ENCODE peak calls at places on chromosomes 3 and 15, in nine cellular contexts. A is GM23248, R is AG04450, H is kidney, K is astrocyte, X is prostate gland, U is PC-9, Y is PC-3, P is breast epithelium. L is an unnamed sample.

GRCh38 chr15:31364301-31365031 is 37.8 kb downstream of the KLF13 start:
- DNase-seq in A (no peak), R (no peak), H (no peak), K (no peak), X (no peak), U (no peak), Y (peak), P (no peak), L (peak)

GRCh38 chr3:126941721-126942270 is 41.1 kb upstream of the PLXNA1 start:
- DNase-seq in A (no peak), R (no peak), H (no peak), K (no peak), X (no peak), U (no peak), Y (no peak), P (no peak), L (no peak)

GRCh38 chr3:172675371-172676193 is 35.3 kb downstream of the NCEH1 start:
- DNase-seq in A (peak), R (no peak), H (no peak), K (peak), X (no peak), U (no peak), Y (peak), P (no peak), L (no peak)

GRCh38 chr15:95669146-95669922 is 661.2 kb upstream of the NR2F2 start:
- DNase-seq in A (peak), R (no peak), H (no peak), K (no peak), X (no peak), U (no peak), Y (no peak), P (no peak), L (no peak)

GRCh38 chr15:65638107-65638506 is 16.4 kb downstream of the SLC24A1 start:
- DNase-seq in A (no peak), R (no peak), H (no peak), K (no peak), X (no peak), U (no peak), Y (no peak), P (no peak), L (no peak)

GRCh38 chr3:127762077-127762786 is 60.1 kb downstream of the MGLL start:
- DNase-seq in A (no peak), R (no peak), H (peak), K (no peak), X (no peak), U (no peak), Y (no peak), P (no peak), L (no peak)

GRCh38 chr3:114879059-114880031 is 267.7 kb downstream of the ZBTB20 start:
- DNase-seq in A (peak), R (no peak), H (no peak), K (peak), X (no peak), U (no peak), Y (peak), P (no peak), L (no peak)

GRCh38 chr3:88030200-88030599 is 28.6 kb downstream of the CGGBP1 start:
- DNase-seq in A (peak), R (no peak), H (no peak), K (no peak), X (no peak), U (no peak), Y (no peak), P (no peak), L (no peak)

GRCh38 chr15:78415284-78415683 is 22.7 kb upstream of the IREB2 start:
- DNase-seq in A (peak), R (no peak), H (no peak), K (peak), X (no peak), U (no peak), Y (peak), P (no peak), L (no peak)

GRCh38 chr3:116399701-116400261 is 45.5 kb downstream of the LSAMP start:
- DNase-seq in A (no peak), R (peak), H (no peak), K (no peak), X (no peak), U (no peak), Y (no peak), P (no peak), L (no peak)

GRCh38 chr15:54029076-54029475 is 50.8 kb downstream of the UNC13C start:
- DNase-seq in A (no peak), R (no peak), H (no peak), K (no peak), X (no peak), U (no peak), Y (no peak), P (no peak), L (no peak)

GRCh38 chr15:50655555-50655954 is 31.0 kb downstream of the TRPM7 start:
- DNase-seq in A (no peak), R (no peak), H (no peak), K (no peak), X (no peak), U (no peak), Y (no peak), P (no peak), L (no peak)

GRCh38 chr3:195114026-195114425 is 156.9 kb downstream of the XXYLT1 start:
- DNase-seq in A (no peak), R (no peak), H (peak), K (no peak), X (no peak), U (no peak), Y (no peak), P (no peak), L (no peak)

GRCh38 chr15:63940956-63941620 is 105.2 kb downstream of the DAPK2 start:
- DNase-seq in A (no peak), R (no peak), H (no peak), K (no peak), X (no peak), U (no peak), Y (no peak), P (no peak), L (no peak)

GRCh38 chr3:87856126-87856525 is 202.7 kb downstream of the CGGBP1 start:
- DNase-seq in A (peak), R (no peak), H (no peak), K (no peak), X (no peak), U (no peak), Y (peak), P (no peak), L (no peak)

GRCh38 chr3:156148946-156149348 is 28.6 kb downstream of the KCNAB1 start:
- DNase-seq in A (no peak), R (no peak), H (no peak), K (peak), X (no peak), U (no peak), Y (no peak), P (no peak), L (no peak)

GRCh38 chr3:38346584-38347410 is at the start of gene XYLB:
- DNase-seq in A (peak), R (peak), H (peak), K (peak), X (peak), U (peak), Y (peak), P (peak), L (no peak)

GRCh38 chr15:53525894-53526293 is 233.6 kb downstream of the WDR72 start:
- DNase-seq in A (no peak), R (no peak), H (no peak), K (no peak), X (no peak), U (no peak), Y (no peak), P (no peak), L (no peak)

GRCh38 chr3:197994736-197995135 is 34.7 kb downstream of the LMLN start:
- DNase-seq in A (no peak), R (no peak), H (no peak), K (no peak), X (no peak), U (no peak), Y (no peak), P (no peak), L (no peak)

GRCh38 chr3:139202226-139202958 is 141.4 kb upstream of the MRPS22 start:
- DNase-seq in A (no peak), R (no peak), H (no peak), K (no peak), X (no peak), U (peak), Y (peak), P (no peak), L (no peak)

GRCh38 chr3:193712938-193713337 is 119.9 kb downstream of the OPA1 start:
- DNase-seq in A (no peak), R (no peak), H (no peak), K (no peak), X (no peak), U (no peak), Y (no peak), P (no peak), L (no peak)
- H3K27ac ChIP-seq in A (no peak), R (no peak), H (no peak), K (no peak), X (no peak), U (no peak), Y (no peak), P (no peak), L (no peak)

DNA sequence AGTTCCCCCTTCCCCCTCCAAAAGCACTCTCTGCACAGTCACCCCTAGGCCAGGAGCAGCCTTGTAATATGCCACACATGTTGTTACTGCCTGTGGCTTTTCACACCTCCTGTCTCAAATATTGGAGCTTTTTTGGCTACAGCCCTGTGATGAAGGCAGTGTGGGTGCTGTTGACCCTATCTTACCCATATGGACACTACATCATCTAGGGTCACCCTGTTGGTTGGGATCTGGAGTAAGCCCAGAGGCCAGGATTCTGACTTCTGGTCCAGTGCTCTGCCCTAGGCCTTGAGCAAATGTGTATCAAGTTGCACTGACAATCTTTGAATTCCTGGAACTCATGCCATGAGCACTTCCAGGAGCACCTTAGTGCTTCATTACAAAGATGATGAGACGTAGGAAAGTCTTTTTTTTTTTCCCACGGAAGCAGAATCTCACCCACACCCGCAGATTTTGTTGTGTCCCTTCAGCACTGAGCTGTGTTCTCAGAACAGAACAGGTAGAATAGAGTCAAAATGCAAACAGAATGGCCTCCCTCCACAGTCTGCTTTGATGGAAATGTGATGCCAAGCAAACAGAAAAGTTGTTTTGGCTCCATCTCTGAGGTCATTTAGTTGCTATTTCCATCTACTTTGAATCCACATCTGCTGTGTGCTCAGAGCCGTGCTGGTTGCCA is 49.6 kb downstream of the SMAD3 start:
- DNase-seq in A (peak), R (no peak), H (no peak), K (no peak), X (no peak), U (no peak), Y (peak), P (no peak), L (no peak)
- H3K27ac ChIP-seq in A (peak), R (peak), H (peak), K (no peak), X (peak), U (peak), Y (peak), P (peak), L (no peak)

GRCh38 chr3:142028174-142028833 is 121.0 kb downstream of the TFDP2 start:
- DNase-seq in A (peak), R (peak), H (no peak), K (peak), X (peak), U (peak), Y (peak), P (no peak), L (peak)
- H3K27ac ChIP-seq in A (peak), R (no peak), H (no peak), K (peak), X (peak), U (no peak), Y (no peak), P (peak), L (peak)

GRCh38 chr15:90265271-90266060 is at the start of gene NGRN:
- DNase-seq in A (peak), R (peak), H (peak), K (peak), X (peak), U (peak), Y (peak), P (peak), L (peak)

GRCh38 chr15:90266485-90266884 is 1.0 kb downstream of the NGRN start:
- DNase-seq in A (peak), R (no peak), H (no peak), K (no peak), X (no peak), U (no peak), Y (peak), P (no peak), L (no peak)

GRCh38 chr15:90270502-90271150 is 5.2 kb downstream of the NGRN start:
- DNase-seq in A (no peak), R (no peak), H (no peak), K (no peak), X (no peak), U (no peak), Y (no peak), P (no peak), L (no peak)

GRCh38 chr15:90266061-90266431 is 574 bp downstream of the NGRN start:
- DNase-seq in A (peak), R (no peak), H (no peak), K (peak), X (no peak), U (peak), Y (peak), P (no peak), L (no peak)

DNA sequence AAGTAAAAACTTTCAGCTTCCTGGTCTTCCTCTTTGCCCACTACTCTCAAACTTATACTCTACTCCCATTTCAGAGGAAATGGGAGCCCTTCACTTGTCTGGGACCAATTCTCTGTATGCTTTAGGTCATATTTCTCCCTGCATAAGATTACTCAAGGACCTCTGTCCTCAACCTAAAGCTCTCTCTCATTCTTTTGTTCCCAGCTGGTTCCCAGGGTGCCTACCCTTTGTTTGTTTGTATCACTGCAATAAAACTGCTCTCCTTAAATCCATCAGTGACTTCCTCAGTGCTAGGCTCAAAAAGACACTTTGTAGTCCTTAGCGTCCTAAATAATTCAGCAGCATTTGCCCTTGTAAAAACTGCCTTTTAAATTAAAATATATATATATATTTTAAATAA is 2.9 kb downstream of the NGRN start:
- DNase-seq in A (peak), R (no peak), H (no peak), K (no peak), X (no peak), U (no peak), Y (peak), P (no peak), L (no peak)
- H3K27ac ChIP-seq in A (no peak), R (no peak), H (no peak), K (no peak), X (peak), U (no peak), Y (peak), P (no peak), L (no peak)

GRCh38 chr15:70854669-70854976 is 666 bp upstream of the LARP6 start:
- DNase-seq in A (peak), R (no peak), H (no peak), K (peak), X (no peak), U (no peak), Y (peak), P (no peak), L (no peak)
- H3K27ac ChIP-seq in A (peak), R (peak), H (peak), K (peak), X (peak), U (peak), Y (peak), P (peak), L (peak)

GRCh38 chr15:62264196-62264595 is 99.1 kb upstream of the C2CD4B start:
- DNase-seq in A (no peak), R (no peak), H (no peak), K (no peak), X (no peak), U (no peak), Y (no peak), P (no peak), L (no peak)

GRCh38 chr15:62257991-62258390 is 92.9 kb upstream of the C2CD4B start:
- DNase-seq in A (no peak), R (no peak), H (no peak), K (no peak), X (no peak), U (no peak), Y (no peak), P (no peak), L (no peak)

DNA sequence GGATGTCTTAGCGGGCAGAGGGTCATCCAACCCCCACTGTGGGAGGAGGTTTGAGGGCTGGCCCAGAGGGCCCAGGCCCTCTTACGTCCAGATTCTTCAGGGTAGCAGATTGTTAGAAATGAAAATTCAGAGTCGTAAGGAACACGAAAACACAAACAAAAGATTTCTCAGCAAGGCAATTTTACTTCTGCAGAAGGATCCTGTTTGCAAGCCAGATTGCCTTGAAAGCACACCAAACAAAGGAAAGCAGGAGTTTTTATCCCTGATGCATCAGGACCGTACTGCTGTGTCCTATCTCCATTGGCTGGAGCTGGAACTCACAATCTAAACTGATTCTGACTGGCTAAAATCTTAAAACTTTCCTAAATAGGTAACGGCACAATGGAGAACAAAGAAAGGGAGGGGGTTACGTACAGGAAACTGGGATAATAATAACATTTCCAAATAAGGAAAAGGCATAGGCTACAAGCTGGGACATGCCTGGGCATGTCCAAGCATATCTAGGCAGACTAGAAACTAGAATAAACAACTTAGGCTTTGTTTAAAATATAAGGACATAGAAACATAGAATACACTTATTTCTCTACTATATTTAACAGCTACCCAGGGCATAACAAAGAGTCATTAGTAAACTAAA is 97.3 kb upstream of the C2CD4B start:
- DNase-seq in A (no peak), R (no peak), H (no peak), K (no peak), X (no peak), U (no peak), Y (no peak), P (no peak), L (no peak)
- H3K27ac ChIP-seq in A (no peak), R (peak), H (no peak), K (no peak), X (no peak), U (no peak), Y (no peak), P (no peak), L (no peak)

DNA sequence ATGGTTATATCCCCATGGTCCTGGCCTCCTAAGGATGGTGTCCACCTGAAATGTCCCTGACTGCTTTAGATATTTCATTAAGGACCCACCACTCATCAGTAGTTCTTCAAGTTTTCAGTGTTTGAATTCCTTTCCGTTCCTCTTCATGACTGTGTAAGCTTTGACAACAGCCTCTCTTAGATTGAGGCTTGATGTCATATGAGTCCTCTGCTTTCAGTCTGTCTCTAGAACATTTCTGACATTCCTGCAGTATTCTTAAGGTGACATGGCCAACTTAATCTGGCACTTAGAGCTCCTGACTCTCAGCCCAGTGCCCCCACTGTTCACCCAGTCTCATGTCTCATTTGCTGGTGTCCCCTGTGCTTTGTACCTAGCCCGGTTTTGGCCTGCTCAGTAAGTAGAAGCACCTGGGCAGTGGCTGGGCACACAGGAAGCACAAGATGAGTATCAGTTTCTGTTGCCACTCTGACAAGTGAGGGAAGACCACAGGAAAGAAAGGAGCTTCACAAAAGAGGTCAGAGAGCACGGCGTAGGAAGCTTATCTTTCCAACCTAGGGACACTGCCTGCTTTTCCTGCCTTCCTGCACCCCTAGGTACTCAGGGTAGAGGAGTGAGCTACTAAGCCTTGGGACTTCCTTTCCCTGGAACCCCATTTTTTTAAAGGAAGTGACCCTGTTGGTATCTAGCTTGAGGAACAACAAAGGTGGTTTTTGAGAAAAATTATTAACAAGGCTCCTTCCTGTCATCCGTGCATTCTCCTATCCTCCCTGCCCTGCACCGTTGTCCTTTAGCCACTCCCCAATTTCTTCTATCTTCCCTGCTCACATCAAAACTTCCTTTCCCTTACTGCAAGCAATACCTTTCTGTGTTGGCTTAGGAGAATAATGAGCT is 103.1 kb downstream of the KLHL25 start:
- DNase-seq in A (no peak), R (no peak), H (no peak), K (no peak), X (no peak), U (no peak), Y (no peak), P (no peak), L (no peak)
- H3K27ac ChIP-seq in A (no peak), R (no peak), H (no peak), K (no peak), X (no peak), U (no peak), Y (no peak), P (peak), L (no peak)

GRCh38 chr3:9251055-9251786 is 1.8 kb upstream of the SRGAP3 start:
- DNase-seq in A (peak), R (no peak), H (no peak), K (no peak), X (no peak), U (peak), Y (no peak), P (no peak), L (no peak)

GRCh38 chr3:9248232-9249191 is 934 bp downstream of the SRGAP3 start:
- DNase-seq in A (peak), R (no peak), H (peak), K (no peak), X (peak), U (peak), Y (peak), P (peak), L (no peak)

GRCh38 chr3:9249273-9250192 is at the start of gene SRGAP3:
- DNase-seq in A (peak), R (peak), H (peak), K (peak), X (peak), U (peak), Y (peak), P (peak), L (peak)

GRCh38 chr3:9247361-9248231 is 1.9 kb downstream of the SRGAP3 start:
- DNase-seq in A (peak), R (no peak), H (peak), K (no peak), X (no peak), U (no peak), Y (no peak), P (no peak), L (no peak)

GRCh38 chr3:9250236-9250635 is 790 bp upstream of the SRGAP3 start:
- DNase-seq in A (peak), R (no peak), H (no peak), K (no peak), X (no peak), U (no peak), Y (no peak), P (no peak), L (no peak)
- H3K27ac ChIP-seq in A (no peak), R (no peak), H (peak), K (no peak), X (peak), U (no peak), Y (peak), P (peak), L (peak)

GRCh38 chr3:170155604-170156003 is 25.9 kb downstream of the PHC3 start:
- DNase-seq in A (no peak), R (no peak), H (no peak), K (no peak), X (no peak), U (no peak), Y (no peak), P (no peak), L (no peak)
- H3K27ac ChIP-seq in A (no peak), R (no peak), H (no peak), K (no peak), X (no peak), U (no peak), Y (no peak), P (no peak), L (no peak)

GRCh38 chr15:79682285-79682684 is 214.5 kb downstream of the MTHFS start:
- DNase-seq in A (peak), R (peak), H (peak), K (peak), X (no peak), U (no peak), Y (peak), P (no peak), L (no peak)
- H3K27ac ChIP-seq in A (peak), R (peak), H (no peak), K (peak), X (no peak), U (no peak), Y (peak), P (no peak), L (no peak)

L was measured in epithelial cell of prostate.